ENCODE peak calls at places on chromosomes 3 and 15, in six cellular contexts. U, T, F, Z, C and Y are unnamed samples.

GRCh38 chr15:93261845-93262244 is 172.8 kb upstream of the RGMA start:
- DNase-seq in Z (no peak), T (no peak), C (no peak), F (no peak), U (no peak), Y (no peak)

GRCh38 chr3:17846466-17846865 is 104.0 kb upstream of the TBC1D5 start:
- DNase-seq in C (no peak), F (no peak), Z (no peak), U (no peak), T (no peak), Y (no peak)

GRCh38 chr15:25179673-25180511 is 225.1 kb downstream of the SNRPN start:
- DNase-seq in T (no peak), C (no peak), Z (no peak), U (no peak), F (peak), Y (no peak)

GRCh38 chr3:159733194-159733860 is 255.3 kb upstream of the IL12A start:
- DNase-seq in Z (no peak), C (no peak), F (no peak), T (no peak), U (no peak), Y (no peak)

GRCh38 chr15:48609486-48609885 is 36.0 kb downstream of the FBN1 start:
- DNase-seq in F (no peak), U (no peak), T (no peak), Z (no peak), C (no peak), Y (no peak)

GRCh38 chr15:73948982-73949381 is 22.7 kb downstream of the LOXL1 start:
- DNase-seq in Z (no peak), C (no peak), T (no peak), U (no peak), F (no peak), Y (no peak)

GRCh38 chr15:38243278-38243677 is 9.4 kb upstream of the SPRED1 start:
- DNase-seq in T (no peak), F (no peak), C (no peak), U (no peak), Z (no peak), Y (no peak)

GRCh38 chr15:38707802-38708671 is 143.4 kb upstream of the RASGRP1 start:
- DNase-seq in F (peak), T (peak), Z (peak), U (peak), C (peak), Y (peak)

GRCh38 chr15:55515991-55516776 is 8.2 kb upstream of the DNAAF4 start:
- DNase-seq in T (no peak), F (no peak), U (no peak), Z (no peak), C (no peak), Y (no peak)

GRCh38 chr3:54056521-54056920 is 65.8 kb upstream of the CACNA2D3 start:
- DNase-seq in Z (no peak), U (no peak), T (no peak), C (no peak), F (no peak), Y (no peak)

GRCh38 chr3:64037084-64037483 is 13.8 kb upstream of the PSMD6 start:
- DNase-seq in U (no peak), F (no peak), C (no peak), T (no peak), Z (no peak), Y (no peak)

GRCh38 chr3:35523838-35524237 is 115.5 kb upstream of the ARPP21 start:
- DNase-seq in C (no peak), Z (no peak), T (no peak), F (no peak), U (no peak), Y (peak)

GRCh38 chr15:66238318-66238717 is 15.2 kb downstream of the MEGF11 start:
- DNase-seq in U (no peak), T (no peak), C (no peak), Z (no peak), F (no peak), Y (no peak)

GRCh38 chr15:69976366-69976994 is 121.2 kb downstream of the TLE3 start:
- DNase-seq in T (peak), F (peak), C (peak), U (no peak), Z (peak), Y (peak)

GRCh38 chr3:115254492-115255196 is 107.6 kb upstream of the ZBTB20 start:
- DNase-seq in F (peak), T (peak), Z (no peak), C (no peak), U (no peak), Y (no peak)

GRCh38 chr3:147404800-147405551 is 1.4 kb downstream of the ZIC4 start:
- DNase-seq in Z (peak), C (no peak), T (no peak), U (no peak), F (peak), Y (no peak)

GRCh38 chr3:194274424-194275085 is 76.6 kb downstream of the CPN2 start:
- DNase-seq in U (no peak), F (peak), C (no peak), T (no peak), Z (no peak), Y (peak)

GRCh38 chr3:197592361-197593045 is 36.7 kb upstream of the BDH1 start:
- DNase-seq in C (no peak), U (no peak), T (peak), Z (no peak), F (no peak), Y (no peak)

GRCh38 chr3:42451116-42451515 is 40.7 kb upstream of the LYZL4 start:
- DNase-seq in U (no peak), T (no peak), F (no peak), Z (no peak), C (no peak), Y (no peak)

GRCh38 chr3:101068876-101069606 is 75.8 kb upstream of the ABI3BP start:
- DNase-seq in F (no peak), U (no peak), Z (no peak), C (no peak), T (no peak), Y (no peak)

GRCh38 chr3:138646527-138646926 is 38.0 kb downstream of the FAIM start:
- DNase-seq in C (no peak), U (no peak), Z (no peak), T (no peak), F (no peak), Y (no peak)

GRCh38 chr3:151770941-151771340 is 37.2 kb downstream of the AADACL2 start:
- DNase-seq in C (peak), F (no peak), Z (no peak), U (peak), T (peak), Y (peak)

GRCh38 chr3:134378384-134378783 is 4.1 kb upstream of the AMOTL2 start:
- DNase-seq in T (peak), C (peak), F (peak), U (no peak), Z (peak), Y (peak)

GRCh38 chr3:105827101-105827634 is 41.6 kb downstream of the CBLB start:
- DNase-seq in T (no peak), Z (no peak), C (no peak), F (no peak), U (no peak), Y (no peak)

GRCh38 chr3:134351421-134351820 is 22.8 kb downstream of the AMOTL2 start:
- DNase-seq in F (no peak), C (no peak), Z (no peak), U (no peak), T (no peak), Y (no peak)

GRCh38 chr15:58081446-58081845 is 15.9 kb upstream of the ALDH1A2 start:
- DNase-seq in F (no peak), T (no peak), Z (no peak), C (no peak), U (no peak), Y (no peak)

GRCh38 chr3:32569540-32570425 is 875 bp downstream of the DYNC1LI1 start:
- DNase-seq in C (peak), T (peak), U (peak), F (peak), Z (peak), Y (peak)

GRCh38 chr15:51030649-51031316 is 63.9 kb downstream of the TNFAIP8L3 start:
- DNase-seq in T (no peak), U (peak), F (no peak), C (peak), Z (no peak), Y (no peak)

GRCh38 chr15:66907826-66908502 is 157.4 kb upstream of the SMAD3 start:
- DNase-seq in U (no peak), C (peak), T (no peak), Z (no peak), F (no peak), Y (no peak)

GRCh38 chr15:38635170-38635569 is 70.6 kb upstream of the RASGRP1 start:
- DNase-seq in U (no peak), C (no peak), T (no peak), Z (no peak), F (no peak), Y (no peak)

GRCh38 chr3:30324587-30324986 is 281.8 kb upstream of the TGFBR2 start:
- DNase-seq in F (no peak), C (no peak), T (no peak), U (peak), Z (no peak), Y (no peak)

GRCh38 chr3:137105277-137105977 is 147.6 kb downstream of the IL20RB start:
- DNase-seq in C (peak), F (peak), U (peak), T (peak), Z (no peak), Y (peak)

GRCh38 chr3:114112696-114113095 is 56.2 kb downstream of the QTRT2 start:
- DNase-seq in C (no peak), F (no peak), U (no peak), T (no peak), Z (no peak), Y (peak)

GRCh38 chr3:52403955-52404354 is 40.9 kb downstream of the SEMA3G start:
- DNase-seq in T (no peak), F (no peak), C (no peak), Z (no peak), U (no peak), Y (no peak)

GRCh38 chr3:13364602-13365271 is 55.4 kb downstream of the NUP210 start:
- DNase-seq in Z (no peak), U (no peak), C (no peak), T (no peak), F (no peak), Y (no peak)

GRCh38 chr15:85330941-85331588 is 49.3 kb upstream of the AKAP13 start:
- DNase-seq in U (peak), F (peak), Z (peak), C (peak), T (peak), Y (peak)

GRCh38 chr15:85580914-85581313 is 200.5 kb downstream of the AKAP13 start:
- DNase-seq in Z (no peak), T (no peak), C (no peak), F (no peak), U (no peak), Y (no peak)

GRCh38 chr3:65439641-65440040 is 599.1 kb downstream of the MAGI1 start:
- DNase-seq in U (peak), Z (peak), C (peak), T (peak), F (peak), Y (peak)

GRCh38 chr3:122793568-122794416 is at the start of gene HSPBAP1:
- DNase-seq in U (peak), F (peak), C (peak), Z (peak), T (peak), Y (peak)

GRCh38 chr3:195752066-195752465 is 31.3 kb downstream of the MUC20 start:
- DNase-seq in T (no peak), Z (no peak), F (no peak), U (no peak), C (no peak), Y (no peak)
- TF ChIP-seq JUN in T (no peak), Z (no peak), F (no peak), U (no peak), C (no peak), Y (no peak)

DNA sequence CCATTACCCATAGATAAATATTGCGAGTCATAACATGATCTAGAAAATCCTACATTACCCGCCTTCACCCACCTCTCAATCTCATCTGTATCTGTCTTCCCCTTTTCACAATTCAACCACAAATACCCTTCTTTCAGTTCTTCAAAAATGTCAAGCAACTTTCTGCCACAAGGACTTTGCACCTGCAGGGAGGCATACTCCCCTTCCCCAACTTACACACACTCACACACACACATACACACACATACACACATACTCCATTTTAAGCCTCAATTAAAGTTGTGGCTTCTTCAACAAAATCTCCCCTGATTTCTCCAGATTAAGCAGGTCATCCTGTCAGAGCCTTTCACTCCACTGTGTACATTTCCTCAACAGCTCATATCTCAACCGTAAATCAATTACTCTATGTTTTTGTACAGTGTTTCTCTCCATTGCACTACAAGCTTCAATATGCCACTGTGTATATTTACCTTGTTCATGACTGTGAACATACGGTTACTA is 33.1 kb upstream of the CCDC50 start:
- DNase-seq in F (no peak), T (no peak), Z (no peak), C (no peak), U (no peak), Y (no peak)
- TF ChIP-seq JUN in F (no peak), T (no peak), Z (no peak), C (no peak), U (no peak), Y (no peak)

GRCh38 chr3:46298871-46299607 is 54.9 kb upstream of the CCR2 start:
- DNase-seq in Z (no peak), U (no peak), T (no peak), C (no peak), F (no peak), Y (no peak)
- TF ChIP-seq JUN in Z (no peak), U (no peak), T (no peak), C (no peak), F (no peak), Y (no peak)

GRCh38 chr3:38549957-38550840 is 54.1 kb downstream of the EXOG start:
- DNase-seq in Z (no peak), T (no peak), U (no peak), F (no peak), C (no peak), Y (no peak)
- TF ChIP-seq JUN in Z (no peak), T (no peak), U (no peak), F (no peak), C (no peak), Y (no peak)

DNA sequence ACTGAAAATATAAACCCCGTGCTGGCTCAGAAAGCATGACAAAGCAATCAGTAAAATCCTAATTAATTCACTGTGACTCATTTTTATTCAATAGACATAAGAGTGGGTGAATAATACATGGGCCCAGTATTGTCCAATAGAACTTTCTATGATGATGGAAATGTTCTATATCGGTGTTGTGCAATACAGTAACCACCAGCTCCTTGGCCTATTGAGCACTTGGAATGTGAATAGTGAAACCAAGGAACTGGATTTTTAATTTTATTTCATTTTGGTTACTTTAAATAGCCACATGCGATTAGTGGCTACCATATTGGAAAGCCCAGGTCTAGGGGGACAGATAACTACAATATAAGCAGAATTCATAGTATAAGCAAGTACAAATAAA is 69.8 kb upstream of the PPP2R3A start:
- DNase-seq in Z (no peak), F (no peak), C (no peak), T (no peak), U (no peak), Y (no peak)
- TF ChIP-seq JUN in Z (no peak), F (no peak), C (no peak), T (no peak), U (no peak), Y (no peak)

GRCh38 chr15:60442763-60443162 is 36.2 kb downstream of the ICE2 start:
- DNase-seq in U (no peak), T (no peak), C (no peak), Z (no peak), F (no peak), Y (no peak)
- TF ChIP-seq JUN in U (no peak), T (no peak), C (no peak), Z (no peak), F (no peak), Y (no peak)